ENCODE peak calls at places on chromosomes 1 and 21, in five cellular contexts. One of them, this sample, is unnamed.

GRCh38 chr1:160149706-160150105 is 1.7 kb upstream of the ATP1A4 start:
- DNase-seq in suprapubic skin: no peak
- DNase-seq in ovary: no peak
- DNase-seq in stomach: no peak
- DNase-seq in A549: no peak
- DNase-seq in this sample: no peak

GRCh38 chr1:23638188-23638619 is 53.4 kb upstream of the RPL11 start:
- DNase-seq in suprapubic skin: no peak
- DNase-seq in ovary: no peak
- DNase-seq in stomach: no peak
- DNase-seq in A549: no peak
- DNase-seq in this sample: no peak

GRCh38 chr1:211825990-211826389 is 4.6 kb downstream of the LPGAT1 start:
- DNase-seq in suprapubic skin: no peak
- DNase-seq in ovary: no peak
- DNase-seq in stomach: no peak
- DNase-seq in A549: no peak
- DNase-seq in this sample: no peak

GRCh38 chr1:153888518-153888917 is 34.3 kb downstream of the GATAD2B start:
- DNase-seq in suprapubic skin: no peak
- DNase-seq in ovary: no peak
- DNase-seq in stomach: no peak
- DNase-seq in A549: no peak
- DNase-seq in this sample: no peak

GRCh38 chr1:63835075-63835633 is 61.3 kb downstream of the ROR1 start:
- DNase-seq in suprapubic skin: no peak
- DNase-seq in ovary: no peak
- DNase-seq in stomach: no peak
- DNase-seq in A549: no peak
- DNase-seq in this sample: no peak

GRCh38 chr1:154433161-154433681 is 28.1 kb downstream of the IL6R start:
- DNase-seq in suprapubic skin: no peak
- DNase-seq in ovary: no peak
- DNase-seq in stomach: no peak
- DNase-seq in A549: no peak
- DNase-seq in this sample: no peak

GRCh38 chr1:24385160-24385939 is 28.2 kb downstream of the STPG1 start:
- DNase-seq in suprapubic skin: peak
- DNase-seq in ovary: no peak
- DNase-seq in stomach: no peak
- DNase-seq in A549: peak
- DNase-seq in this sample: no peak

GRCh38 chr21:41830145-41830707 is 48.9 kb downstream of the PRDM15 start:
- DNase-seq in suprapubic skin: no peak
- DNase-seq in ovary: no peak
- DNase-seq in stomach: no peak
- DNase-seq in A549: no peak
- DNase-seq in this sample: no peak

GRCh38 chr1:173473599-173474011 is 3.5 kb upstream of the PRDX6 start:
- DNase-seq in suprapubic skin: no peak
- DNase-seq in ovary: no peak
- DNase-seq in stomach: no peak
- DNase-seq in A549: no peak
- DNase-seq in this sample: no peak

GRCh38 chr1:57060451-57060850 is 94.6 kb upstream of the C8B start:
- DNase-seq in suprapubic skin: no peak
- DNase-seq in ovary: no peak
- DNase-seq in stomach: no peak
- DNase-seq in A549: no peak
- DNase-seq in this sample: no peak

GRCh38 chr1:111738436-111739221 is 566 bp downstream of the INKA2 start:
- DNase-seq in suprapubic skin: no peak
- DNase-seq in ovary: peak
- DNase-seq in stomach: peak
- DNase-seq in A549: peak
- DNase-seq in this sample: peak

GRCh38 chr1:28339551-28339950 is 10.7 kb downstream of the MED18 start:
- DNase-seq in suprapubic skin: no peak
- DNase-seq in ovary: no peak
- DNase-seq in stomach: no peak
- DNase-seq in A549: no peak
- DNase-seq in this sample: no peak

GRCh38 chr1:28343405-28343804 is 14.6 kb downstream of the MED18 start:
- DNase-seq in suprapubic skin: no peak
- DNase-seq in ovary: no peak
- DNase-seq in stomach: no peak
- DNase-seq in A549: peak
- DNase-seq in this sample: no peak

GRCh38 chr1:28340221-28340974 is 11.6 kb downstream of the MED18 start:
- DNase-seq in suprapubic skin: no peak
- DNase-seq in ovary: no peak
- DNase-seq in stomach: no peak
- DNase-seq in A549: no peak
- DNase-seq in this sample: no peak

GRCh38 chr1:28338897-28339296 is 10.1 kb downstream of the MED18 start:
- DNase-seq in suprapubic skin: no peak
- DNase-seq in ovary: no peak
- DNase-seq in stomach: no peak
- DNase-seq in A549: no peak
- DNase-seq in this sample: no peak

DNA sequence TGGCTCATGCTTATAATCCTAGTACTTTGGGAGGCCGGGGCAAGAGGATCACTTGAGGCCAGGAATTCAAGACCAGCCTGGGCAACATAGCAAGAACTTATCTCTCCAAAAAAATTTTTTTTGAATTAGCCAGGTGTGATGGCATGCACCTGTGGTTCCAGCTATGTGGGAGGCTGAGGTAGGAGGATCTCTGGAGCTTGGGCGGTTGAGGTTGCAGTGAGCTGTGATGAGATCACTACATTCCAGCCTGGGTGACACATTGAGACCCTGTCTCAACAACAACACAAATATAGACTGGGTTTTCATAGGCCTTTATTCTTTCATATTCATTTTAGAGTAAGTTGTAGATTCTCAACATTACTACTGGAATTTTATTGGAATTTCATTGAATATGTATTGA is 12.8 kb downstream of the MED18 start:
- DNase-seq in suprapubic skin: no peak
- DNase-seq in ovary: no peak
- DNase-seq in stomach: no peak
- DNase-seq in A549: no peak
- DNase-seq in this sample: no peak
- TF ChIP-seq EP300 in suprapubic skin: no peak
- TF ChIP-seq EP300 in ovary: no peak
- TF ChIP-seq EP300 in stomach: no peak
- TF ChIP-seq EP300 in A549: no peak
- TF ChIP-seq EP300 in this sample: no peak

DNA sequence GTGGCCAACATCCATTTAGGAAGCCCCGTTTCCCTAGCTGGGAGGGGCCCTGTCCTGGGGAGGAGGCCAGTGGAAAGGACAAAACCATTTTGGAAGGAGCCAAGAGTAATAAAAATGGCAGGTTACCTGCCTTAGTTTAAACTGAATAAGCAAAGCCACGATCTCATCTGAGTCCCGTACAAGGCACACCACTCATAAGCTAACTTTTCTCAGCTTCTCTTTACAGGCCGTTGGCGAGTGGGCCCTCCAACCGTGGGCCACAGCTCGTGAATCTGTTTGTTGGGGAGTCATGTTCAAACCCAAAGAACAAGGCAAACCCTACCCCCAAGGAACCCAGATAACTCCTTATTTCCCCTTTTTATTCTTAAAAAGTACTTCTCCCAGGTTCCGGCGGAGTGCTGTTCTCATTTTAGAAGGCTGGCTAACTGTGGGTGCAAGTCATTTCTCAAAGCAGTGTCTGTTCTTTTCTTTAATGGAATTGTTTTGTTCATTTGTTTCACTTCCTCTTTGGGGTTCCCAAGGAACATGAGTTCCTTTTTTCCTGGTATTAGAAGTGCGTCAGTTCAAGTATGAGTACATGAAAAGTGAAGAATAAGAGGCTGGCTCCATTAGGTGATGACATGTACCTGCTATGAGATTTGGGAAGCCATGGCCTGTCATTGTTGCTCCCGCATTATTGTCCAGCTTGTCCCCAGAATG is 89.0 kb downstream of the PSMG1 start:
- DNase-seq in suprapubic skin: no peak
- DNase-seq in ovary: no peak
- DNase-seq in stomach: no peak
- DNase-seq in A549: no peak
- DNase-seq in this sample: no peak
- TF ChIP-seq EP300 in suprapubic skin: no peak
- TF ChIP-seq EP300 in ovary: no peak
- TF ChIP-seq EP300 in stomach: no peak
- TF ChIP-seq EP300 in A549: no peak
- TF ChIP-seq EP300 in this sample: peak

DNA sequence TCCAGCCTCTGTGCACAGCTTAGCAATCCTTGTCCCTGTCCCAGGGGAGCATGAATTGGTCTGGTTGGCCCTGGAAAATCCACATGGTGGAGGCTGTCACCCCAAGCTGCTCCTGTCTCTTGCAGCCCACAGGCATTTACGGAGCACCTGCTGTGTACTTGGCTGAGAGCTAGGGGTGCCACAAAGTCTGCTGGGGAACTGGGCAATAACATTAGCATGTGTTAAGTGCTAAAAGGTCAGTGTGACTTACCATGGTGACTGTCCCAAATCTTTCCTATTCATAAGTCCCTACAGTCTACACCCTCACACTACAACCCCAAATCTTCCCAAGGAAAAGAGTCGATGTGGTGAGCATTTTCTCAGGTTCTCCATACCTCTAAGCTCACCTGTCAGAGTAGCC is 53.6 kb upstream of the ARTN start:
- DNase-seq in suprapubic skin: no peak
- DNase-seq in ovary: no peak
- DNase-seq in stomach: no peak
- DNase-seq in A549: no peak
- DNase-seq in this sample: no peak
- TF ChIP-seq EP300 in suprapubic skin: no peak
- TF ChIP-seq EP300 in ovary: no peak
- TF ChIP-seq EP300 in stomach: no peak
- TF ChIP-seq EP300 in A549: no peak
- TF ChIP-seq EP300 in this sample: no peak

GRCh38 chr1:68202239-68202832 is 30.0 kb downstream of the WLS start:
- DNase-seq in suprapubic skin: no peak
- DNase-seq in ovary: no peak
- DNase-seq in stomach: no peak
- DNase-seq in A549: no peak
- DNase-seq in this sample: no peak
- TF ChIP-seq EP300 in suprapubic skin: no peak
- TF ChIP-seq EP300 in ovary: no peak
- TF ChIP-seq EP300 in stomach: no peak
- TF ChIP-seq EP300 in A549: no peak
- TF ChIP-seq EP300 in this sample: no peak

DNA sequence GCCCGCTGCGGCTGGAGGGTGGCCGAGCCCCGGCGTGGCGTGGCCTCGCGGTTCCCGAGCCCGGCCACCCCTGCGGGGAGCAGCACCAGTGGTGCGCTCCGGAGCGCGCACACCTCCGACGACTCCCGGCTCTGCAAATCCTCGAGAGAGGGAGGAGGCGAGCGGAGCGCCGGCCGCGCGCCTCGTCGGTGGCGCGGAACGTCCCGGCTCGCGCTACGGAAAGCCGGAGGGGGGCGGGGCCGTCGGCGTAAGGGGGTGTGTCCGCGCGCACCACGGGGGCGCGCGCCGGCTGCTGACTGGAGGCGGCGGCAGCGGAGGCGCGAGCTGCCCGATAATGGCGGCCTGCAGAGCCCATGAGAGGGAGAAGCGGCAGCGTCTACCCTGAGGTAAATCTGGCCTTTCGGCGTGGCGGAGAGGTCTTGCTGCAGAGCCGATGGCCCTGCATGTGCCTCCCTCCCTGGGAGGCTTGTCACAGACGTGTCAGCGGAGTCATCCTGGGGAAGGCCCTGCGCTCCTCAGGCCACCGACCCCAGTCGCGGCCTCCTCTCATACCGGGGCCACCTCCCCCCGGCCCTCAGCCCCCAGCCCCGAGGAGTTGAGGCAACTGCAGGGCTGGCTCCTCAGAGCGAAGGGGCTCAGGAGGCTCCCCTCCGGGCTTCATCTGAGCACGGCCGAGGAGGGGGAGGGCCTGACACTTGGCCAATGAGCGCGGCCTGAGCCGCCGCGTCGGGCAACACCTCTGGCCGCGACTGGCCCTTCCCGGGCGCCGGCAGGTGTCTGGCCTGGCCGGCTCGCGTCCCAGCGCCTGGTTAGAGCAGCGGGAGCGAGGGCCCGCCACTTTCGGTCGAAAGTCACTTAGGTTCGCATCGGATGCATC is at the start of gene PDIK1L:
- DNase-seq in suprapubic skin: peak
- DNase-seq in ovary: peak
- DNase-seq in stomach: peak
- DNase-seq in A549: peak
- DNase-seq in this sample: peak
- TF ChIP-seq EP300 in suprapubic skin: no peak
- TF ChIP-seq EP300 in ovary: no peak
- TF ChIP-seq EP300 in stomach: no peak
- TF ChIP-seq EP300 in A549: no peak
- TF ChIP-seq EP300 in this sample: no peak

DNA sequence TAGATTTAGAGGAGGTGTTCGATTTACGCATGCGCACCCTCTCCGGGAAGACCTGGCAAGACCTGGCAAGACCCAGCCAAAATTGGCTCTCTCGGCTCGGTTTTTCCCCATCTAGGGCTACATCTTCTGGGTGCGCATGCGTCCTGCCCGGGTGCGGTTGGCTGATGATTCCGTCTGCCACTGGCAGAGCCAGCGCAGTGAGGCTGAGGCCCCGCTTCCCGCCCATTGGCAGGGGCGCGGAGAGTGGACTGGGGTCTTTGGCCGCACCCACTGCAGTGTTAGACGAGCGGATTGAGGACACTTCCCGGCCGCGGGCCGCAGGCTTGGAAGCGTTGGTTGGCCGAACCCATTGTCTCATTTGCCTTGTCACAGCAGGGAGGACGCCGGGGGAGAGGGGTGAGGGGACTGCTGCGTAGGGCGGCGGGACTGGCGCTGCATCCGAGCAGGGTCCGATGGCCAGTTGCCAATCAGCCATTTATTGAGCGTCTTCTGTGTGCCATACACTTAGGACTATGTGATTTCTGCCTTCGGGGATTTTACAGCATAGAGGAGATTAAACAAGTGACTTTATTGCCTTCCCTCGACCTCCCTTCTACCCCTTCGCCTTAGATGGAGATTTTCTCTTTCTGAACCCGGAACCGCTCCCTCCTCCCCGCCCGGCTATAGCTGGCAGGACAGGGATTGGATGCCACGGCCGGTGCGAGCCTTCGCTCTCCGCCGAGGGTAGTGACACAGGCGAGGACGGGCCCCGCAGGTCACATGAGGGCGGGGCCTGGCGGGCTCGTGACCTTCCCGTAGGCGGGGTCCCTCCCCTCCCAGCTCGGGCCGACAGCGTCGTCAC is 43.7 kb downstream of the MEF2D start:
- DNase-seq in suprapubic skin: peak
- DNase-seq in ovary: peak
- DNase-seq in stomach: peak
- DNase-seq in A549: peak
- DNase-seq in this sample: peak
- TF ChIP-seq EP300 in suprapubic skin: peak
- TF ChIP-seq EP300 in ovary: peak
- TF ChIP-seq EP300 in stomach: peak
- TF ChIP-seq EP300 in A549: no peak
- TF ChIP-seq EP300 in this sample: peak

This sample was measured in transverse colon.